ENCODE peak calls at places on chromosome X, in four cellular contexts. I is right cardiac atrium, O is uterus, X is stomach. Q is an unnamed sample.

GRCh38 chrX:24961809-24962208 is 54.0 kb downstream of the ARX start:
- DNase-seq in O (no peak), X (no peak), I (no peak), Q (no peak)

GRCh38 chrX:30521440-30522182 is 56.0 kb downstream of the TASL start:
- DNase-seq in X (no peak), I (no peak), O (no peak), Q (no peak)

GRCh38 chrX:105314468-105314867 is 94.0 kb upstream of the TEX13A start:
- DNase-seq in O (no peak), X (no peak), I (no peak), Q (no peak)

GRCh38 chrX:118824173-118824782 is 654 bp downstream of the ZCCHC12 start:
- DNase-seq in O (no peak), I (no peak), X (no peak), Q (no peak)

GRCh38 chrX:70041993-70042392 is 7.7 kb downstream of the AWAT2 start:
- DNase-seq in I (no peak), O (no peak), X (no peak), Q (no peak)

GRCh38 chrX:122504026-122504425 is 680.1 kb upstream of the GRIA3 start:
- DNase-seq in I (no peak), O (no peak), X (no peak), Q (no peak)

GRCh38 chrX:30570505-30570904 is 7.1 kb downstream of the TASL start:
- DNase-seq in X (no peak), I (no peak), O (no peak), Q (no peak)

GRCh38 chrX:41889317-41890025 is 33.9 kb downstream of the CASK start:
- DNase-seq in O (no peak), I (no peak), X (no peak), Q (no peak)

GRCh38 chrX:120365320-120365719 is 3.4 kb downstream of the ATP1B4 start:
- DNase-seq in I (peak), O (no peak), X (peak), Q (peak)

GRCh38 chrX:650801-651200 is 20.2 kb downstream of the SHOX start:
- DNase-seq in O (no peak), I (no peak), X (no peak), Q (no peak)

GRCh38 chrX:55451626-55451989 is 319 bp upstream of the MAGEH1 start:
- DNase-seq in I (no peak), O (no peak), X (no peak), Q (no peak)

GRCh38 chrX:38008658-38009057 is 2.3 kb downstream of the SYTL5 start:
- DNase-seq in X (no peak), I (no peak), O (no peak), Q (no peak)

GRCh38 chrX:72054776-72055495 is 76.8 kb downstream of the RTL5 start:
- DNase-seq in X (no peak), I (no peak), O (no peak), Q (no peak)

GRCh38 chrX:103396186-103396585 is 19.8 kb downstream of the BEX3 start:
- DNase-seq in I (no peak), X (no peak), O (no peak), Q (no peak)

GRCh38 chrX:39984191-39984956 is 113.4 kb downstream of the BCOR start:
- DNase-seq in O (no peak), I (peak), X (no peak), Q (no peak)

GRCh38 chrX:67780694-67781109 is 236.9 kb downstream of the AR start:
- DNase-seq in I (peak), X (peak), O (peak), Q (peak)

GRCh38 chrX:1767026-1767425 is 152.2 kb downstream of the ASMT start:
- DNase-seq in O (no peak), X (no peak), I (no peak), Q (no peak)

GRCh38 chrX:39903343-39903742 is 194.4 kb downstream of the BCOR start:
- DNase-seq in I (no peak), O (no peak), X (no peak), Q (no peak)

GRCh38 chrX:78950157-78950556 is 5.0 kb downstream of the P2RY10 start:
- DNase-seq in I (no peak), X (no peak), O (no peak), Q (no peak)

GRCh38 chrX:104137496-104137895 is 19.3 kb downstream of the SLC25A53 start:
- DNase-seq in X (no peak), I (no peak), O (no peak), Q (no peak)

GRCh38 chrX:53073115-53073581 is 9.0 kb upstream of the TSPYL2 start:
- DNase-seq in X (no peak), O (no peak), I (no peak), Q (no peak)

GRCh38 chrX:115367455-115367854 is 77.9 kb downstream of the LUZP4 start:
- DNase-seq in O (no peak), X (no peak), I (no peak), Q (no peak)

GRCh38 chrX:11702965-11703631 is 37.4 kb upstream of the ARHGAP6 start:
- DNase-seq in I (no peak), X (no peak), O (no peak), Q (no peak)

GRCh38 chrX:16552546-16552945 is 97.4 kb upstream of the S100G start:
- DNase-seq in O (no peak), I (no peak), X (no peak), Q (no peak)

GRCh38 chrX:37455381-37455780 is 106.2 kb downstream of the PRRG1 start:
- DNase-seq in X (no peak), I (no peak), O (no peak), Q (no peak)

GRCh38 chrX:149819371-149819770 is 37.6 kb downstream of the MAGEA9 start:
- DNase-seq in O (no peak), X (no peak), I (no peak), Q (no peak)

GRCh38 chrX:141278306-141278705 is 36.0 kb upstream of the SPANXC start:
- DNase-seq in O (no peak), X (no peak), I (no peak), Q (no peak)

DNA sequence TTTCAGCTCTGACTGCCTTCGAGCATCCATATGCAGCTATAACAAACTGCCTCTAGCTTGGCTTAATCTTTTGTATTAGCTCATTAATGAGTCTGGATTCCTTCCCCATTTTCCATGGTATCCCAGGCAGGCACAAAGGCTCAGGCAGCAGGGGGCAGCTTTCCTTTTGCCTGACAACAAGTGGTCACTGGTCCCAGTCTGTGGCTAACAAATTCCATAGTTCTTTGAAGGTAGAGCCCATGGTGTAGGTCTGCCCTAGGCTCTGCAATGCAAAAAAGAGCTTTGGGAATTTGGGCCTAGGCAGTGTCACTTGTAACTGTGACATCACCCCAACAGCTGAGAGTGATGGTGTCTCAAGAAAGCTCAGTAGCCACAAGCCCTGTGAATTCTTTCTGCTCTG is 234.4 kb upstream of the GPC4 start:
- DNase-seq in O (no peak), I (no peak), X (no peak), Q (no peak)
- H3K27ac ChIP-seq in O (no peak), I (no peak), X (no peak), Q (no peak)

DNA sequence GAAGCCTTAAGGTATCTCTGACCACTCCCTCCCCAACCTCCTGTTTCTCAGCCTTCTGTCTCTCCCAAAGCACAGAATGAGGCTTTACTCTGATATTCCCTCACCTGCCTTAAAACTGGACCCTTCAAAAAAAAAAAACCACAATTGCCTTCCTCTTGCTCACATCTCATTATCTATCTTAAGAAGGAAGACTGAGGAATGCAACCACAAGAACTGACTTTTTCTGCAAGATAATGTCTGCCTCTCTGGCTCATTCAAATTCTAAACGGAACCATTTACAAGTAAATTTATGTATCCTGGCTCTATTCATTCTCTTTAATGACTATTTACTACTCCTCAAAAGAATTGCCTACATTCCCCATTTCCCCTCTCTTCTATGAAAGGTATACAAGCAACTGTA is 545.5 kb upstream of the HTR2C start:
- DNase-seq in O (no peak), I (no peak), X (no peak), Q (no peak)
- H3K4me3 ChIP-seq in O (no peak), I (no peak), X (no peak), Q (no peak)

DNA sequence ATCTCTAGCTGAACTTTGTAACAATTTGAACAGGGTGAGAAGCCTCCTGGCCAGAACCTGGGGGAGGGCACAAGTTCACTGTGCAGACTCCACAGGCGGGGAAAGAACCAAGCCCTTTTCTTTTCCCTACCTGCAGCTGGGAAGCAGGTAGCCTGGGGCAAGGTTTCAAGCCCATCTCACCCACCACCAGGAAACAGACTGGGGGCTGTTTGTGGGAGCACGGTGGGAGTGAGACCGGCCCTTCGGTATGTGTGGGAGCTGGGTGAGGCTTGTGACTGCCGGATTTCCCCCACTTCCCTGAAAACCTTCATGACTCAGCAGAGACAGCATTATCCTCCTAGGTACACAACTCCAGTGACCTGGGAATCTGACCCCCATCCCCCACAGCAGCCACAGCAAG is 211.7 kb downstream of the ZNF674 start:
- DNase-seq in I (no peak), X (no peak), O (no peak), Q (no peak)
- H3K27ac ChIP-seq in I (no peak), X (peak), O (no peak), Q (no peak)

DNA sequence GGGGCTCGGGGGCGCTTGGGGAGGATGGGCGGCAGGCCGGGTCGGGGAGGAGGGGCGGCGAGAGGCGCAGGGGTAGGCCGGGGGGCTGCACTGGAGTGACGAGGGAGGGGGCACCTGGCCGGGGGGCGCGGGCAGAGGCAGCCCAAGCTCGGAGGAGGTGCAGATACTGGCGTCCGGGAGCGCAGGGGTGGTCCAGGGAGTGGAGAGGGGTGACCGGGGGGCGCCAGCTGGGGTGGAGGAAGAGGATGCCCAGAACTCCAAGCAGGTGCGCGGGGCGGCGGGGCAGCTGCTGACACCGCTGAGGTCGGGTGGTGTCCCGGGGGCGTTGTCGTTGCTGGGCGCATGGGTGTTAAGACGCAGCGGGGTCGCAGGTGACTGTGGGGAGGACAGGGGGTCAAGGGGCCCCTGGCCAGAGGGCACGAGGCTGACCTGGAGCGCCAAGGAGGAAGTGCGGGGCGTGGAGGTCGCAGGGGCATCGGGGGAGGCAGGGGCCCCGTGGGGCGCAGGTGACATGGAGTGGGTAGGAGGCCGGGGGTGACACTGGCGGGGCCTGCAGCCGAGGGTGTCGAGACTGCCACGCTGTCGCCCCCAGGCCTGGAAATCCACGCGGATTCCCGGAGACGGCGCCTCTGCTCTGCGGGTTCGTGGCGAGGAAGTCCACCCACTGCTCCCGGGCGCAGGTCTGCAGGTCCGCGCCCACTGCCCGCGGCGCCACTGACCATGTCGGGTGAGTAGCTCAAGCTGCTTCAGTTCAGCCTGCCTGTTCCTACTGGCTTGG is 928 bp downstream of the GYG2 start:
- DNase-seq in I (peak), X (no peak), O (no peak), Q (no peak)
- H3K4me3 ChIP-seq in I (peak), X (peak), O (peak), Q (no peak)

GRCh38 chrX:33205321-33205720 is 6.0 kb downstream of the DMD start:
- DNase-seq in O (no peak), X (no peak), I (no peak), Q (no peak)
- H3K27ac ChIP-seq in O (peak), X (peak), I (no peak), Q (peak)

GRCh38 chrX:48466696-48467095 is 3.4 kb downstream of the SLC38A5 start:
- DNase-seq in O (no peak), X (no peak), I (no peak), Q (no peak)
- H3K4me3 ChIP-seq in O (no peak), X (no peak), I (no peak), Q (no peak)

DNA sequence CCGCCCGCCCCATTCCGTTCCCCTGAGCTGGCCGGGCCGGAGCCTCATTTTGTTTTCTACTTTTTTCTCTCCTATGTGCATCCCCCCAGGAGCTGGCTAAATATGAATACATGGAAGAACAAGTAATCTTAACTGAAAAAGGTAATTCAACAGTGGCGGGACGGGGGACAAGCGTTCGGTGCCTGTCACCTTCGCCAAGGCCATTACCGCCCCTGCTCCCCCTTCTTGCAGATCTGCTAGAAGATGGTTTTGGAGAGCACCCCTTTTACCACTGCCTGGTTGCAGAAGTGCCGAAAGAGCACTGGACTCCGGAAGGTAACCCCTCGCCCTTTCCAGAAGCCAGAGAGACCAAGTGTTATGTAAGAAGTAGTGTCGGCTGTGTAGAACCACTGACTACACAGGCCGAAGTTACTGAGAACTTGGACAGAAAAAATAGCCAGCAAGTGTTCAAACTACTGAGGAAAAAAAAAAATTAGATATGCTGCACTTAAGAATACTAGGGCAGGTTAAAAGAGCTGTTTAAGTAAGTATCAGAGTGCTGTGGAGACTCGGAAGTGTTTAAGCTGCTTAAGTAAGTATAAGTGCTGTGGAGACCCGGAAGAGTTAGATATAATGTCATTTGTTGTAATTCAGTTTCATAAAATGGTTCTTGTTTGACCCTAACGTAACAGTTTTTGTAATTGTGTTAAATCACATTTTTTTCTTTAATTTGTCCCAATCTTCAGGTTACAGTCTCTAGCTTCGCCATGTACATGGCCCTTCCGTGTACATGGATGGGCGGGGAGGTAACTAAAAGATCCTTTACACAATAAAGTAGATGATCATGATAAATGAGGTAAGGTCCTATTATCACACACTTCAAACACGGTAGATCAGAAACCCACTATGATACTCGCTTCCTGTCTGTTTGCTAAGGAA is 855 bp downstream of the SAT1 start:
- DNase-seq in O (no peak), X (no peak), I (no peak), Q (no peak)
- H3K27ac ChIP-seq in O (peak), X (peak), I (peak), Q (peak)

GRCh38 chrX:57930051-57930450 is 19.8 kb upstream of the ZXDA start:
- DNase-seq in X (no peak), O (no peak), I (no peak), Q (no peak)

GRCh38 chrX:57929373-57929772 is 19.1 kb upstream of the ZXDA start:
- DNase-seq in O (no peak), I (no peak), X (no peak), Q (no peak)

DNA sequence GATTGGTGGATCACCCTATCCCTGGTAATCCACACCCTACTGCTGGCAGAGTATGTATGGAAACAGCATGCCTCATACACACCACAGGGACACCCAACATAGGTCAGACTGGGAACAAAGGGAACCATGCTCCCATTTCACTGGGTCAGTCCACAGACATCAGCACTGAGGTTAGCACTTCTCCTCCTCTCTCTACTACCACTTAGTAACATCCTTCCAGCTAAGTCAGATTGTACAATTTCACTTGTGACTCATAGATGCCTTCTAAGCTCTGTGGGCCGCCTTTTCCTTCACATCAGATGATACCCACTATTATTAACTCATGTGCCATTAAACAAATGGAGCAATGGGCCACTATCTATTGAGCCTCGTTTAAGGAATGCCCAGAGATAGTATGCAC is 15.5 kb upstream of the ZXDA start:
- DNase-seq in X (no peak), O (no peak), I (no peak), Q (no peak)
- H3K4me3 ChIP-seq in X (no peak), O (no peak), I (no peak), Q (no peak)

DNA sequence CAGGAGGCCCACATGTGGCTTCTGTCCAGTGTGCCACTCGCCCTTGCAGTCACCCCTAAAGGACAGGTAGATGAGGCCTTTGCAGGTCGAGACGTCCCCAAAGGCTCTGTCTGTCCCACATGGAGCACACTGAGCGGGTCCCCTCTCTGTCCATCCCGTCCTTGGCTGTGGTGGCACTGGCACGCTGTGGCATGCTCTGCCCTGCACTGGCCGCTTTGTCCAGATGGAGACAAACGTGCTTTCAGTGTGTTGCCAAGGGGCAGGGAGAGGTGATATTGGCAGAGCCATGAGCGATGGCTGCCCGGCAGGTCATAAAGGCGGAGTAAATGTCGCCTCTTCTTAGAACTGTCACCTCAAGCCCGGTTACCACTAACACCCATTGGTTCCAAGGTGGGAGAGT is 86.9 kb upstream of the CLDN34 start:
- DNase-seq in X (no peak), O (no peak), I (no peak), Q (no peak)
- H3K27ac ChIP-seq in X (no peak), O (no peak), I (no peak), Q (no peak)

DNA sequence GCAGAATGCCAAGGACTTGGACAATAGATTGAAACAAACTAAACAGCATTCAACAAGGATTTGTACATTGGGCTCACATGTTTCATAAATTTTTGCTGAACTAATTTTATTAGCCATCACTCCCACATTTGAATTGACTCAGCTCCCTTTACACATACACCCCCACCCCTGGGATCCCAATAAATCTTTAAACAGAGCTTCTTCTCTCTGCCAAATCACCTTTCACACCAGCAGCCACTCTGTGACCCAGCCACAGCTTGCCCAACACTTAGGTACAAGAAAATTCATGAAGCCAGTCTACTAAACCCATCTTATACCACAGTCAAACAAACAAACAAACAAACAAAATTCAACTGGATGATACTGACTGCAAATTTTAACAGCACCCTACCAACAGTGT is 21.6 kb downstream of the PHKA2 start:
- DNase-seq in O (no peak), X (no peak), I (no peak), Q (no peak)
- H3K4me3 ChIP-seq in O (no peak), X (no peak), I (no peak), Q (no peak)